ENCODE peak calls at places on chromosomes 3 and 15, in four cellular contexts. One of them, this sample, is unnamed.

GRCh38 chr3:78154521-78155186 is 1114.8 kb downstream of the ROBO2 start:
- DNase-seq in endothelial cell: no peak
- DNase-seq in lower leg skin: no peak
- DNase-seq in adrenal gland: no peak
- DNase-seq in this sample: no peak

GRCh38 chr3:38648659-38649499 is 608 bp downstream of the SCN5A start:
- DNase-seq in lower leg skin: peak; percentile 83
- DNase-seq in adrenal gland: no peak
- DNase-seq in endothelial cell: no peak
- DNase-seq in this sample: no peak

GRCh38 chr3:41224120-41224806 is 25.0 kb downstream of the CTNNB1 start:
- DNase-seq in adrenal gland: no peak
- DNase-seq in endothelial cell: no peak
- DNase-seq in lower leg skin: no peak
- DNase-seq in this sample: no peak

GRCh38 chr15:57259511-57260143 is 116.7 kb upstream of the CGNL1 start:
- DNase-seq in lower leg skin: no peak
- DNase-seq in endothelial cell: no peak
- DNase-seq in adrenal gland: no peak
- DNase-seq in this sample: no peak

GRCh38 chr3:90145094-90145810 is 1037.8 kb downstream of the EPHA3 start:
- DNase-seq in lower leg skin: no peak
- DNase-seq in adrenal gland: no peak
- DNase-seq in endothelial cell: no peak
- DNase-seq in this sample: no peak

GRCh38 chr15:68205949-68206539 is 912 bp upstream of the CALML4 start:
- DNase-seq in adrenal gland: peak; percentile 50
- DNase-seq in endothelial cell: no peak
- DNase-seq in lower leg skin: peak; percentile 89
- DNase-seq in this sample: no peak

GRCh38 chr3:147412491-147412916 is 3.3 kb downstream of the ZIC1 start:
- DNase-seq in endothelial cell: peak; percentile 31
- DNase-seq in lower leg skin: peak; percentile 66
- DNase-seq in adrenal gland: no peak
- DNase-seq in this sample: no peak

GRCh38 chr15:74497584-74497983 is 36.6 kb upstream of the UBL7 start:
- DNase-seq in lower leg skin: no peak
- DNase-seq in endothelial cell: no peak
- DNase-seq in adrenal gland: no peak
- DNase-seq in this sample: no peak

GRCh38 chr3:122578110-122578740 is 775 bp downstream of the PARP15 start:
- DNase-seq in adrenal gland: no peak
- DNase-seq in endothelial cell: no peak
- DNase-seq in lower leg skin: no peak
- DNase-seq in this sample: no peak

GRCh38 chr3:189317911-189318310 is 146.1 kb downstream of the TPRG1 start:
- DNase-seq in endothelial cell: no peak
- DNase-seq in lower leg skin: no peak
- DNase-seq in adrenal gland: no peak
- DNase-seq in this sample: no peak

GRCh38 chr3:25354071-25354470 is 74.0 kb upstream of the RARB start:
- DNase-seq in endothelial cell: no peak
- DNase-seq in lower leg skin: no peak
- DNase-seq in adrenal gland: no peak
- DNase-seq in this sample: peak; percentile 20

GRCh38 chr15:81887913-81888312 is 157.9 kb downstream of the MEX3B start:
- DNase-seq in lower leg skin: no peak
- DNase-seq in adrenal gland: no peak
- DNase-seq in endothelial cell: no peak
- DNase-seq in this sample: peak; percentile 31

GRCh38 chr15:99148851-99149276 is 44.0 kb downstream of the SYNM start:
- DNase-seq in endothelial cell: no peak
- DNase-seq in lower leg skin: peak; percentile 80
- DNase-seq in adrenal gland: no peak
- DNase-seq in this sample: no peak

GRCh38 chr15:47711654-47712053 is 5.7 kb upstream of the SEMA6D start:
- DNase-seq in endothelial cell: no peak
- DNase-seq in lower leg skin: no peak
- DNase-seq in adrenal gland: no peak
- DNase-seq in this sample: no peak

GRCh38 chr15:74175271-74176191 is 2.0 kb downstream of the ISLR start:
- DNase-seq in adrenal gland: no peak
- DNase-seq in lower leg skin: peak; percentile 74
- DNase-seq in endothelial cell: no peak
- DNase-seq in this sample: no peak

DNA sequence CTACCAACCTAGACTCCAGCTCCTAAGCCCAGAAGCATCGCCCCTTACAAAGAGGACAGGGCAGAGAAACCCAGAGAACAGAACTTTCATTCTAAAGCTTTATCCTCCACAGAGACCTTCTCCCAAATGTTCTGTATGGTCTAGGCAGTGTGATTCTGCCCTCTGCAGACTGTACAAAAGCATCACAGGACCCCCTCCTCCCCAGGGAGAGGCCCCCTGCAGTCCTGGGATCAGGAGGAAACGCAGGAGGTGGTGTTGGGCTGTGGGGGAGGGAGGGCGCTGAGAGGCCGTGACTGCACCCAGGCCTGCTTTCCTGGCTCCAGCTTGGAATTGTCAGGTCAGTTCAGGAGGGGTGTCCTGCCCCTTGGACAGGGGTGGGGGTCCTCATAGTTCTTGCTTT is 101.3 kb downstream of the DGKG start:
- DNase-seq in lower leg skin: no peak
- DNase-seq in adrenal gland: no peak
- DNase-seq in endothelial cell: no peak
- DNase-seq in this sample: no peak
- TF ChIP-seq CTCF in lower leg skin: no peak
- TF ChIP-seq CTCF in adrenal gland: no peak
- TF ChIP-seq CTCF in endothelial cell: no peak
- TF ChIP-seq CTCF in this sample: no peak

DNA sequence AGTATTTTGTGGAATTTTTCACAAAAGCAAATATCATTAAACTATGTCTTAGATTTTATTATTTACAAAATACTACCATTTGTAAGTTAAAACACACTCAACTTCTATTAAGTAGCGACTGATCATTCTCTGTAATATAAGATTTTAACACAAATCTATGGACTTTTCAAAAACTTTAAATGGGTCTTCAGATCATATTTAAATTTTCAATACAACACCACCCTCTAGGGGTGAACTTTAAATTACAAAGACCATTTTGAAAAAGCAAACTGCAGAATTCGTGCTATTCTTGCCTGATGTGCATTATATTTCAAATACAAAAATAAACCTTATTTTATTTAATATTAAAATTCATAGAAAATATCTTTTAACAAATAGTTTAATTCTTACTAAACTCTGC is 8.2 kb upstream of the VGLL4 start:
- DNase-seq in adrenal gland: no peak
- DNase-seq in lower leg skin: no peak
- DNase-seq in endothelial cell: no peak
- DNase-seq in this sample: no peak
- TF ChIP-seq CTCF in adrenal gland: peak; percentile 70
- TF ChIP-seq CTCF in lower leg skin: no peak
- TF ChIP-seq CTCF in endothelial cell: peak; percentile 87
- TF ChIP-seq CTCF in this sample: peak; percentile 34

GRCh38 chr3:10193692-10194327 is 29.1 kb downstream of the IRAK2 start:
- DNase-seq in lower leg skin: no peak
- DNase-seq in adrenal gland: no peak
- DNase-seq in endothelial cell: no peak
- DNase-seq in this sample: no peak

GRCh38 chr3:10189557-10190374 is 25.0 kb downstream of the IRAK2 start:
- DNase-seq in adrenal gland: peak; percentile 96
- DNase-seq in endothelial cell: no peak
- DNase-seq in lower leg skin: peak; percentile 98
- DNase-seq in this sample: no peak

GRCh38 chr3:10195692-10196091 is 31.0 kb downstream of the IRAK2 start:
- DNase-seq in lower leg skin: no peak
- DNase-seq in adrenal gland: peak; percentile 63
- DNase-seq in endothelial cell: no peak
- DNase-seq in this sample: no peak

GRCh38 chr3:10194328-10195071 is 29.8 kb downstream of the IRAK2 start:
- DNase-seq in endothelial cell: no peak
- DNase-seq in adrenal gland: peak; percentile 78
- DNase-seq in lower leg skin: no peak
- DNase-seq in this sample: no peak

DNA sequence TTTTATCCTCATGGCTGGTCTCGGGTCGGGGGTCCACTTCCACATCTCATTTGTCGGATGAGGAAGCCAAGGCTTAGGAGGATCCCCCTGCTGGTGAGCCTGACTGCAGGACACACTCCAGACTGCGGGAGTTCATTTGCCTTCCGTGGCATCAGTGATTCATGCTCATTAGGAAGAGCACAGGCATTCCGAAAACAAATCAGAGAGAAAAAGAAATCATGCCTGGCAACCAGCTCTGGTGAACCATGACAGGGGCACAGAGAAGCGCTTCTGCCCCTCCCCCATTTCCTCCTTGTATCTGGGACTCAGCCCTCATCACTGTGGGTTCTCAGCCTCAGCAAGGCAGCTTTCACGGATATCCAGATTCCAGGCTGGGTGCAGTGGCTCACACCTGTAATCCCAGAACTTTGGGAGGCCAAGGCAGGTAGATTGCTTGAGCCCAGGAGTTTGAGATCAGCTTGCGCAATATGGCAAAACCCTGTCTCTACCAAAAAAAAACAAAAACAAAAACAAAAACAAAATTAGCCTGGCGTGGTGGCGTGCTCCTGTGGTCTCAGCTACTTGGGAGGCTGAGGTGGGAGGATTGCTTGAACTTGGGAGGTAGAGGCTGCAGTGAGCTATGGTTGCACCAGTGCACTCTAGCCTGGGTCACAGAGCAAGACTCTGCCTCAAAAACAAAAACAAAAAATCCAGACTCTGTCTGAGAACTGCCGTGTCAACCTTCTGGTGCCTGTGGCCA is 28.4 kb downstream of the IRAK2 start:
- DNase-seq in lower leg skin: no peak
- DNase-seq in endothelial cell: peak; percentile 18
- DNase-seq in adrenal gland: peak; percentile 84
- DNase-seq in this sample: peak; percentile 53
- TF ChIP-seq CTCF in lower leg skin: no peak
- TF ChIP-seq CTCF in endothelial cell: peak; percentile 11
- TF ChIP-seq CTCF in adrenal gland: peak; percentile 48
- TF ChIP-seq CTCF in this sample: peak; percentile 73

GRCh38 chr3:53229606-53230005 is 26.2 kb downstream of the TKT start:
- DNase-seq in adrenal gland: no peak
- DNase-seq in endothelial cell: no peak
- DNase-seq in lower leg skin: no peak
- DNase-seq in this sample: no peak

GRCh38 chr3:53232641-53233377 is 23.0 kb downstream of the TKT start:
- DNase-seq in endothelial cell: no peak
- DNase-seq in lower leg skin: no peak
- DNase-seq in adrenal gland: peak; percentile 14
- DNase-seq in this sample: no peak

GRCh38 chr3:53230789-53231188 is 25.0 kb downstream of the TKT start:
- DNase-seq in lower leg skin: no peak
- DNase-seq in endothelial cell: no peak
- DNase-seq in adrenal gland: peak; percentile 11
- DNase-seq in this sample: no peak

GRCh38 chr3:53230041-53230621 is 25.7 kb downstream of the TKT start:
- DNase-seq in endothelial cell: no peak
- DNase-seq in adrenal gland: peak; percentile 15
- DNase-seq in lower leg skin: no peak
- DNase-seq in this sample: no peak

DNA sequence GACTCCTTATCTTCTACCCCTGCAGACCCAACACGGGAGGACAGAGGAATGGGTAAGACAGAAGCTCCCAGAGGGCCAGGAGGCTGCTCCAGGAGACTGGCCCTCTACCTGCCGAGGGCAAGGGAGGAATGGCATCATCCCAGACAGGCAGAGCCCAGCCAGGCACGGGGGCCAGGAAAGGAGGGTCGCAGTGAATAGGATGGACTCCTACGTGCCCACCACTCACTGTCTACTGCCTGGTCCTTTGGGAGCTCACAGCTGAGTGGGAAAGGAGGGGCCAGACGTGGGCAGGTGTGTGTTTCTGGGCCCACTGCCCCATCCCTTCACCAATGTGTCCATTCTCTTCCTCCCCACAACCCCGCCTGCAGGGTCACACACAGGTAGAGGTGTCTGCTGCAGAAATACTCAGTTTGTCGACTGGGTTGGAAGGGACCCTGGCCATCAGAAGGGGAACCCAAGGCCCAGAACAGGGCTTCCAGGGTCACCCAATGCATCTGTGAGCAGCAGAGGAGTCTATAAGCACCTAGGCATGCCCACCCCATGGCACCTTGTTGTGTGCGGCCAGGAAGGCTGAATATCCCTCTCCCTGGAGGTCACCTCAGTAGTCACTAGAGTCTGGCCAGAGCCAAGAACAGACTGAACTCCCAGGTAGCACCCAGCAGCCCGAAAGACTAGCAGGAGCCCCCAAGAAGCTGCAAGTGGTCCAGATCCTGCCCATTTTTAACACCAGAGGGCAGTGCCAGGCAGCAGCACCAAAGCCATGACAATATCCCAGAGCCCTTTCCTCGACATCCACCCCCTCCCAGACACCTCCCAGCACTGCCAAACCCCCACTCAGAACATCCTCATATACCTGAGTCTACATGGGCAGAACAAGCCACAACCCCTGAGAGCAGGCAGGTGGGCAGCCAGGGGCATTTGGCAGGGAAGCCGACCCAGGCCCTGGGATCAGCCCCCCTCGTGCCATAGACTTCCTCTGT is 24.0 kb downstream of the TKT start:
- DNase-seq in lower leg skin: no peak
- DNase-seq in endothelial cell: no peak
- DNase-seq in adrenal gland: peak; percentile 12
- DNase-seq in this sample: no peak
- TF ChIP-seq CTCF in lower leg skin: no peak
- TF ChIP-seq CTCF in endothelial cell: no peak
- TF ChIP-seq CTCF in adrenal gland: no peak
- TF ChIP-seq CTCF in this sample: peak; percentile 29